ENCODE peak calls at places on chromosome 2, in nine cellular contexts. One of them, this sample, is unnamed.

GRCh38 chr2:54957321-54957999 is 92.8 kb downstream of the RTN4 start:
- DNase-seq in colonic mucosa: no peak
- DNase-seq in MCF 10A: no peak
- DNase-seq in cardiac fibroblast: no peak
- DNase-seq in AG04450: no peak
- DNase-seq in nephron progenitor cell: no peak
- DNase-seq in HCT116: no peak
- DNase-seq in progenitor cell of endocrine pancreas: no peak
- DNase-seq in cardiac muscle cell: no peak
- DNase-seq in this sample: no peak

GRCh38 chr2:134919360-134920210 is 963 bp downstream of the CCNT2 start:
- DNase-seq in colonic mucosa: peak; percentile 60
- DNase-seq in MCF 10A: peak; percentile 44
- DNase-seq in cardiac fibroblast: no peak
- DNase-seq in AG04450: no peak
- DNase-seq in nephron progenitor cell: no peak
- DNase-seq in HCT116: no peak
- DNase-seq in progenitor cell of endocrine pancreas: no peak
- DNase-seq in cardiac muscle cell: peak; percentile 55
- DNase-seq in this sample: peak; percentile 23

GRCh38 chr2:219820767-219821166 is 193.3 kb downstream of the SLC4A3 start:
- DNase-seq in colonic mucosa: no peak
- DNase-seq in MCF 10A: no peak
- DNase-seq in cardiac fibroblast: no peak
- DNase-seq in AG04450: no peak
- DNase-seq in nephron progenitor cell: no peak
- DNase-seq in HCT116: no peak
- DNase-seq in progenitor cell of endocrine pancreas: no peak
- DNase-seq in cardiac muscle cell: no peak
- DNase-seq in this sample: no peak

GRCh38 chr2:65309699-65310098 is 82.1 kb downstream of the ACTR2 start:
- DNase-seq in colonic mucosa: no peak
- DNase-seq in MCF 10A: no peak
- DNase-seq in cardiac fibroblast: no peak
- DNase-seq in AG04450: no peak
- DNase-seq in nephron progenitor cell: no peak
- DNase-seq in HCT116: no peak
- DNase-seq in progenitor cell of endocrine pancreas: no peak
- DNase-seq in cardiac muscle cell: no peak
- DNase-seq in this sample: no peak

GRCh38 chr2:9303528-9304225 is 97.1 kb downstream of the ASAP2 start:
- DNase-seq in colonic mucosa: no peak
- DNase-seq in MCF 10A: no peak
- DNase-seq in cardiac fibroblast: no peak
- DNase-seq in AG04450: no peak
- DNase-seq in nephron progenitor cell: no peak
- DNase-seq in HCT116: no peak
- DNase-seq in progenitor cell of endocrine pancreas: no peak
- DNase-seq in cardiac muscle cell: no peak
- DNase-seq in this sample: no peak

GRCh38 chr2:241272722-241273551 is 42.5 kb downstream of the HDLBP start:
- DNase-seq in colonic mucosa: peak; percentile 76
- DNase-seq in MCF 10A: peak; percentile 40
- DNase-seq in cardiac fibroblast: peak; percentile 83
- DNase-seq in AG04450: peak; percentile 20
- DNase-seq in nephron progenitor cell: peak; percentile 69
- DNase-seq in HCT116: no peak
- DNase-seq in progenitor cell of endocrine pancreas: peak; percentile 30
- DNase-seq in cardiac muscle cell: peak; percentile 76
- DNase-seq in this sample: peak; percentile 24

GRCh38 chr2:2859164-2859563 is 518.5 kb downstream of the EIPR1 start:
- DNase-seq in colonic mucosa: no peak
- DNase-seq in MCF 10A: no peak
- DNase-seq in cardiac fibroblast: no peak
- DNase-seq in AG04450: no peak
- DNase-seq in nephron progenitor cell: no peak
- DNase-seq in HCT116: no peak
- DNase-seq in progenitor cell of endocrine pancreas: no peak
- DNase-seq in cardiac muscle cell: no peak
- DNase-seq in this sample: no peak

GRCh38 chr2:222690564-222691200 is 19.2 kb downstream of the MOGAT1 start:
- DNase-seq in colonic mucosa: peak; percentile 80
- DNase-seq in MCF 10A: peak; percentile 77
- DNase-seq in cardiac fibroblast: peak; percentile 84
- DNase-seq in AG04450: peak; percentile 56
- DNase-seq in nephron progenitor cell: peak; percentile 83
- DNase-seq in HCT116: peak; percentile 77
- DNase-seq in progenitor cell of endocrine pancreas: peak; percentile 59
- DNase-seq in cardiac muscle cell: peak; percentile 87
- DNase-seq in this sample: peak; percentile 83

GRCh38 chr2:227703961-227704360 is 13.9 kb downstream of the SLC19A3 start:
- DNase-seq in colonic mucosa: no peak
- DNase-seq in MCF 10A: peak; percentile 74
- DNase-seq in cardiac fibroblast: peak; percentile 57
- DNase-seq in AG04450: no peak
- DNase-seq in nephron progenitor cell: no peak
- DNase-seq in HCT116: no peak
- DNase-seq in progenitor cell of endocrine pancreas: no peak
- DNase-seq in cardiac muscle cell: no peak
- DNase-seq in this sample: no peak

GRCh38 chr2:163347982-163348842 is 387.6 kb downstream of the FIGN start:
- DNase-seq in colonic mucosa: peak; percentile 46
- DNase-seq in MCF 10A: no peak
- DNase-seq in cardiac fibroblast: peak; percentile 95
- DNase-seq in AG04450: peak; percentile 73
- DNase-seq in nephron progenitor cell: peak; percentile 76
- DNase-seq in HCT116: peak; percentile 52
- DNase-seq in progenitor cell of endocrine pancreas: peak; percentile 56
- DNase-seq in cardiac muscle cell: peak; percentile 90
- DNase-seq in this sample: peak; percentile 49

GRCh38 chr2:124092685-124093084 is 67.6 kb downstream of the CNTNAP5 start:
- DNase-seq in colonic mucosa: no peak
- DNase-seq in MCF 10A: no peak
- DNase-seq in cardiac fibroblast: no peak
- DNase-seq in AG04450: no peak
- DNase-seq in nephron progenitor cell: no peak
- DNase-seq in HCT116: no peak
- DNase-seq in progenitor cell of endocrine pancreas: no peak
- DNase-seq in cardiac muscle cell: no peak
- DNase-seq in this sample: no peak

GRCh38 chr2:317501-318424 is 29.9 kb upstream of the ALKAL2 start:
- DNase-seq in colonic mucosa: no peak
- DNase-seq in MCF 10A: no peak
- DNase-seq in cardiac fibroblast: peak; percentile 29
- DNase-seq in AG04450: no peak
- DNase-seq in nephron progenitor cell: peak; percentile 48
- DNase-seq in HCT116: no peak
- DNase-seq in progenitor cell of endocrine pancreas: no peak
- DNase-seq in cardiac muscle cell: no peak
- DNase-seq in this sample: peak; percentile 57

GRCh38 chr2:20665261-20666113 is 1.5 kb upstream of the GDF7 start:
- DNase-seq in colonic mucosa: no peak
- DNase-seq in MCF 10A: no peak
- DNase-seq in cardiac fibroblast: no peak
- DNase-seq in AG04450: no peak
- DNase-seq in nephron progenitor cell: peak; percentile 35
- DNase-seq in HCT116: no peak
- DNase-seq in progenitor cell of endocrine pancreas: no peak
- DNase-seq in cardiac muscle cell: no peak
- DNase-seq in this sample: no peak

GRCh38 chr2:181904022-181904632 is 12.6 kb downstream of the ITPRID2 start:
- DNase-seq in colonic mucosa: no peak
- DNase-seq in MCF 10A: peak; percentile 54
- DNase-seq in cardiac fibroblast: peak; percentile 72
- DNase-seq in AG04450: no peak
- DNase-seq in nephron progenitor cell: peak; percentile 4
- DNase-seq in HCT116: no peak
- DNase-seq in progenitor cell of endocrine pancreas: no peak
- DNase-seq in cardiac muscle cell: peak; percentile 52
- DNase-seq in this sample: no peak

GRCh38 chr2:11329759-11330158 is 14.7 kb downstream of the ROCK2 start:
- DNase-seq in colonic mucosa: no peak
- DNase-seq in MCF 10A: peak; percentile 18
- DNase-seq in cardiac fibroblast: no peak
- DNase-seq in AG04450: no peak
- DNase-seq in nephron progenitor cell: no peak
- DNase-seq in HCT116: no peak
- DNase-seq in progenitor cell of endocrine pancreas: no peak
- DNase-seq in cardiac muscle cell: no peak
- DNase-seq in this sample: no peak

GRCh38 chr2:24083567-24084385 is 858 bp downstream of the TP53I3 start:
- DNase-seq in colonic mucosa: peak; percentile 94
- DNase-seq in MCF 10A: peak; percentile 95
- DNase-seq in cardiac fibroblast: peak; percentile 92
- DNase-seq in AG04450: peak; percentile 66
- DNase-seq in nephron progenitor cell: no peak
- DNase-seq in HCT116: peak; percentile 76
- DNase-seq in progenitor cell of endocrine pancreas: no peak
- DNase-seq in cardiac muscle cell: peak; percentile 95
- DNase-seq in this sample: no peak
- TF ChIP-seq CTCF in colonic mucosa: no peak
- TF ChIP-seq CTCF in MCF 10A: no peak
- TF ChIP-seq CTCF in cardiac fibroblast: no peak
- TF ChIP-seq CTCF in AG04450: no peak
- TF ChIP-seq CTCF in nephron progenitor cell: no peak
- TF ChIP-seq CTCF in HCT116: no peak
- TF ChIP-seq CTCF in progenitor cell of endocrine pancreas: no peak
- TF ChIP-seq CTCF in cardiac muscle cell: no peak
- TF ChIP-seq CTCF in this sample: no peak

GRCh38 chr2:166418853-166419615 is 43.3 kb upstream of the SCN9A start:
- DNase-seq in colonic mucosa: no peak
- DNase-seq in MCF 10A: no peak
- DNase-seq in cardiac fibroblast: no peak
- DNase-seq in AG04450: no peak
- DNase-seq in nephron progenitor cell: no peak
- DNase-seq in HCT116: no peak
- DNase-seq in progenitor cell of endocrine pancreas: no peak
- DNase-seq in cardiac muscle cell: no peak
- DNase-seq in this sample: no peak

GRCh38 chr2:166424841-166425240 is 49.1 kb upstream of the SCN9A start:
- DNase-seq in colonic mucosa: no peak
- DNase-seq in MCF 10A: no peak
- DNase-seq in cardiac fibroblast: no peak
- DNase-seq in AG04450: no peak
- DNase-seq in nephron progenitor cell: no peak
- DNase-seq in HCT116: no peak
- DNase-seq in progenitor cell of endocrine pancreas: no peak
- DNase-seq in cardiac muscle cell: no peak
- DNase-seq in this sample: no peak

GRCh38 chr2:166417669-166418068 is 41.9 kb upstream of the SCN9A start:
- DNase-seq in colonic mucosa: no peak
- DNase-seq in MCF 10A: peak; percentile 58
- DNase-seq in cardiac fibroblast: peak; percentile 32
- DNase-seq in AG04450: no peak
- DNase-seq in nephron progenitor cell: no peak
- DNase-seq in HCT116: peak; percentile 39
- DNase-seq in progenitor cell of endocrine pancreas: no peak
- DNase-seq in cardiac muscle cell: no peak
- DNase-seq in this sample: no peak

GRCh38 chr2:166419616-166419934 is 43.8 kb upstream of the SCN9A start:
- DNase-seq in colonic mucosa: no peak
- DNase-seq in MCF 10A: peak; percentile 54
- DNase-seq in cardiac fibroblast: peak; percentile 70
- DNase-seq in AG04450: peak; percentile 21
- DNase-seq in nephron progenitor cell: no peak
- DNase-seq in HCT116: peak; percentile 23
- DNase-seq in progenitor cell of endocrine pancreas: no peak
- DNase-seq in cardiac muscle cell: no peak
- DNase-seq in this sample: no peak
- TF ChIP-seq CTCF in colonic mucosa: no peak
- TF ChIP-seq CTCF in MCF 10A: peak; percentile 49
- TF ChIP-seq CTCF in cardiac fibroblast: peak; percentile 57
- TF ChIP-seq CTCF in AG04450: peak; percentile 65
- TF ChIP-seq CTCF in nephron progenitor cell: peak; percentile 50
- TF ChIP-seq CTCF in HCT116: peak; percentile 72
- TF ChIP-seq CTCF in progenitor cell of endocrine pancreas: peak; percentile 71
- TF ChIP-seq CTCF in cardiac muscle cell: peak; percentile 48
- TF ChIP-seq CTCF in this sample: peak; percentile 69

DNA sequence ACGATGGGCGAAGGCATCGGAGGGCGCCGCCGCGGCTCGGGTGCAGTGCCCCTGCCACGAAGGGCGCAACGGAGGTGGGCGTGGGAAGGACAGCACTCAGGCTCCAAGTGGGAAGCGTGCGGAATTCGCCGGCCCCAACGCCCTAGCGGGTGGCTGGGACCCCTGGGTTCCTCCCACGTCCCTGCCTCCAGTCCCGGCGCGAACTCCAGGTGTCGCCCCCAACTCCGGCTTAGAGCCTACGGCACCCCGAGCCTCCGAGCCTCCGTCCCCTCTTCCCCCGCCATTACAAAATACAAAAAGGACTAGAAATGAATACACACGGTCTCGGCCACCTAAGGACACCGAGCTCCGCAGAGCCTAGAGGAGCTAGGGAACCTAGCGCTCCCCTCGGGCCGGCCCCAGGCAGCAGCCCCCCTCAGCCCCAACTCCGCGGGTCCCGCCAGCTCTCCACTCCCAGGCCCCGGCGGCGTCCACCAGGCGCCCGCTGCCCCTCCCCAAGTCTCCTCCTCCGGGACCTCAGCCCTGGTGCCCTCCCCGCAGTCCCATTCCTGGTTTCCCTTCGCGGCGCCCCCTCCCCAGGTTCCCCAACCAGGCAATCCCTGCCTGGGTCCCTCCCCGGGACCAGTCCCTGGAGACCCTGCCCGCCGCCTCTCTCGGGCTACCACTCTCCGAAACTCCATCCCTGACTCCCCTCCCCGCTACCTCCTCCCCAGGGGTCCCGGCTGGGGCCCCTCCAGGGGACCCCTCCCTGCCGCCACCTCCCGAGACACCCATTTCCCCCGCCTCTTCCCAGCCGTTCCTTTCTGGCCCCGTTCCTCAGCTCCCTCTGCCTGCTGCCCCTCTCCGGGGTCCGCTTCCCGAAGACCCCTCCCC is 1.0 kb downstream of the CYP27C1 start:
- DNase-seq in colonic mucosa: no peak
- DNase-seq in MCF 10A: no peak
- DNase-seq in cardiac fibroblast: no peak
- DNase-seq in AG04450: no peak
- DNase-seq in nephron progenitor cell: peak; percentile 69
- DNase-seq in HCT116: no peak
- DNase-seq in progenitor cell of endocrine pancreas: peak; percentile 32
- DNase-seq in cardiac muscle cell: peak; percentile 63
- DNase-seq in this sample: peak; percentile 45
- TF ChIP-seq CTCF in colonic mucosa: no peak
- TF ChIP-seq CTCF in MCF 10A: no peak
- TF ChIP-seq CTCF in cardiac fibroblast: no peak
- TF ChIP-seq CTCF in AG04450: no peak
- TF ChIP-seq CTCF in nephron progenitor cell: no peak
- TF ChIP-seq CTCF in HCT116: no peak
- TF ChIP-seq CTCF in progenitor cell of endocrine pancreas: no peak
- TF ChIP-seq CTCF in cardiac muscle cell: no peak
- TF ChIP-seq CTCF in this sample: no peak

DNA sequence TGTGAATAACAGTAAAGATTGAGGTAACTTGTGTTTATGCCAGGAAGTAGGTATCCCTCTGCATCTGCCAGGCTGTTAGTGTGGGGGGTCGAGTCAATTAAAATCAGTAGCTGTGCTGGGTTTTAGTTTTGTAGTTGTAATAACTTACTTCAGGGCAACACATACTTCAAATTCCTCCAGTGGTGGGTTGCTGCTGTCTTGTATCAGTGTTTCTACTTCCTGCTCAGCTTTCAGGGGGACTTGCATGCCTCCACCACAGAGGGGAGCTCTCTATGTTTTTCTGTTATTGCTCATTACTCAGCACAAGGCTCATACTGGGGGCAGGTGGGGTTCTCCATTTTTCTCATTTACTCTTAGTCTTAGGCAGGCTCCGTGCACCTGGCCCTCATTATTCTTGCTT is 136.8 kb downstream of the CAPN13 start:
- DNase-seq in colonic mucosa: peak; percentile 6
- DNase-seq in MCF 10A: no peak
- DNase-seq in cardiac fibroblast: no peak
- DNase-seq in AG04450: no peak
- DNase-seq in nephron progenitor cell: no peak
- DNase-seq in HCT116: no peak
- DNase-seq in progenitor cell of endocrine pancreas: no peak
- DNase-seq in cardiac muscle cell: no peak
- DNase-seq in this sample: no peak
- TF ChIP-seq CTCF in colonic mucosa: no peak
- TF ChIP-seq CTCF in MCF 10A: no peak
- TF ChIP-seq CTCF in cardiac fibroblast: no peak
- TF ChIP-seq CTCF in AG04450: no peak
- TF ChIP-seq CTCF in nephron progenitor cell: no peak
- TF ChIP-seq CTCF in HCT116: no peak
- TF ChIP-seq CTCF in progenitor cell of endocrine pancreas: no peak
- TF ChIP-seq CTCF in cardiac muscle cell: peak; percentile 17
- TF ChIP-seq CTCF in this sample: no peak